ENCODE peak calls at places on chromosomes 4 and X, in five cellular contexts. H is endodermal cell, Q is lower lobe of right lung, F is colonic mucosa, G is tibial artery. L is an unnamed sample.
A peak's percentile ranks its signal among the peaks of the same experiment; 100 is the strongest.

GRCh38 chrX:68196939-68197791 is 236.1 kb downstream of the OPHN1 start:
- DNase-seq in G (no peak), H (peak; percentile 60), F (peak; percentile 50), Q (no peak), L (peak; percentile 75)

GRCh38 chr4:122826000-122826595 is 533 bp upstream of the FGF2 start:
- DNase-seq in Q (no peak), G (no peak), H (no peak), F (no peak), L (no peak)

GRCh38 chr4:126705271-126705670 is 927.5 kb upstream of the INTU start:
- DNase-seq in Q (no peak), H (no peak), G (no peak), F (no peak), L (no peak)

GRCh38 chr4:89438102-89438831 is 130.7 kb upstream of the GPRIN3 start:
- DNase-seq in H (peak; percentile 87), G (no peak), F (peak; percentile 44), Q (peak; percentile 36), L (peak; percentile 83)

GRCh38 chr4:23966720-23967119 is 76.9 kb upstream of the PPARGC1A start:
- DNase-seq in Q (no peak), G (no peak), F (no peak), H (peak; percentile 68), L (no peak)

GRCh38 chr4:15562114-15562513 is 92.4 kb downstream of the CC2D2A start:
- DNase-seq in H (no peak), Q (no peak), G (no peak), F (no peak), L (no peak)

GRCh38 chrX:119468930-119469635 is 839 bp downstream of the SLC25A5 start:
- DNase-seq in F (peak; percentile 90), Q (peak; percentile 94), H (peak; percentile 93), G (peak; percentile 80), L (peak; percentile 96)

GRCh38 chr4:165879581-165879980 is 6.5 kb downstream of the TLL1 start:
- DNase-seq in F (no peak), Q (no peak), H (no peak), G (no peak), L (no peak)

GRCh38 chr4:157291071-157291470 is 70.5 kb downstream of the GRIA2 start:
- DNase-seq in F (no peak), Q (no peak), H (no peak), G (no peak), L (no peak)

GRCh38 chrX:137916090-137916746 is 350.3 kb downstream of the ZIC3 start:
- DNase-seq in F (no peak), G (no peak), H (peak; percentile 66), Q (no peak), L (no peak)

GRCh38 chrX:17591741-17592110 is 145.6 kb upstream of the SCML1 start:
- DNase-seq in Q (no peak), F (no peak), H (no peak), G (peak; percentile 22), L (peak; percentile 22)

GRCh38 chr4:7854211-7854610 is 85.5 kb downstream of the AFAP1 start:
- DNase-seq in Q (no peak), H (no peak), F (no peak), G (no peak), L (no peak)

GRCh38 chr4:74874785-74875367 is 58.0 kb upstream of the PARM1 start:
- DNase-seq in F (peak; percentile 59), H (peak; percentile 51), G (peak; percentile 22), Q (no peak), L (peak; percentile 56)

GRCh38 chr4:304987-305680 is at the start of gene ZNF732:
- DNase-seq in F (peak; percentile 51), H (no peak), G (peak; percentile 26), Q (no peak), L (no peak)

GRCh38 chr4:158873795-158874359 is 105.1 kb downstream of the FNIP2 start:
- DNase-seq in G (no peak), H (no peak), F (no peak), Q (no peak), L (no peak)

GRCh38 chr4:184424993-184425758 is 49.2 kb downstream of the IRF2 start:
- DNase-seq in Q (no peak), F (no peak), H (no peak), G (no peak), L (no peak)
- H3K4me1 ChIP-seq in Q (peaks cover 65% of the 10 kb centered on the region), F (peaks cover 7% of the 10 kb centered on the region), H (no peaks in the 10 kb centered on the region), G (no peaks in the 10 kb centered on the region), L (no peaks in the 10 kb centered on the region)

GRCh38 chr4:36197501-36197900 is 46.8 kb downstream of the ARAP2 start:
- DNase-seq in G (no peak), Q (no peak), F (no peak), H (no peak), L (no peak)
- H3K4me1 ChIP-seq in G (no peaks in the 10 kb centered on the region), Q (no peaks in the 10 kb centered on the region), F (no peaks in the 10 kb centered on the region), H (no peaks in the 10 kb centered on the region), L (no peaks in the 10 kb centered on the region)

DNA sequence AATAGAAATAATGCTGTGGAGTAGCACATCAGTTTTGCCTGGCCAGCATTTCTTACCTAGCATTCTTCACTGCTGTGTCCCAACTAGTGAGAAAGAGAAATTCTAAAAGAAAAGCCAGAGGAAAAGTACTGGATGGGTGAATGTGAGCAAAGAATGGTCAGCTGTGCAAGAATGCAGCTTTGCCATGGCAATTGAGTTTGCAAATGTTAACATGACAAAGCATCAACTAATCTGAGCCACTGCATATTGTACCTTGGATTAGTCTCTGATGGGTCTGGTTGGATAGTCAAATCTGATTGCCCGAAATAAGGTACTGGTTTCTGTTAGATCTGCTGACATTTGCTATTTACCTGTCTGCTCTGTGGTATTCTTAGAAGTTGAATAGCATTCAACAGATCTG is 38.7 kb downstream of the ADD1 start:
- DNase-seq in F (no peak), G (no peak), H (no peak), Q (no peak), L (peak; percentile 96)
- H3K4me1 ChIP-seq in F (no peaks in the 10 kb centered on the region), G (no peaks in the 10 kb centered on the region), H (peaks cover 6% of the 10 kb centered on the region), Q (peaks cover 5% of the 10 kb centered on the region), L (peaks cover 15% of the 10 kb centered on the region)

GRCh38 chr4:70754470-70754869 is 32.7 kb downstream of the RUFY3 start:
- DNase-seq in Q (no peak), F (no peak), G (no peak), H (no peak), L (no peak)
- H3K4me1 ChIP-seq in Q (peaks cover 2% of the 10 kb centered on the region), F (no peaks in the 10 kb centered on the region), G (no peaks in the 10 kb centered on the region), H (no peaks in the 10 kb centered on the region), L (no peaks in the 10 kb centered on the region)

GRCh38 chr4:110815950-110816349 is 193.1 kb upstream of the PITX2 start:
- DNase-seq in G (no peak), Q (no peak), H (no peak), F (no peak), L (no peak)
- H3K4me1 ChIP-seq in G (no peaks in the 10 kb centered on the region), Q (no peaks in the 10 kb centered on the region), H (no peaks in the 10 kb centered on the region), F (no peaks in the 10 kb centered on the region), L (no peaks in the 10 kb centered on the region)

GRCh38 chr4:41189076-41189475 is 25.3 kb downstream of the APBB2 start:
- DNase-seq in H (no peak), F (no peak), G (no peak), Q (no peak), L (no peak)
- H3K4me1 ChIP-seq in H (peaks cover 4% of the 10 kb centered on the region), F (no peaks in the 10 kb centered on the region), G (no peaks in the 10 kb centered on the region), Q (peaks cover 30% of the 10 kb centered on the region), L (peaks cover 23% of the 10 kb centered on the region)

GRCh38 chrX:154049209-154050112 is 29.8 kb upstream of the IRAK1 start:
- DNase-seq in Q (no peak), H (no peak), G (no peak), F (no peak), L (no peak)

GRCh38 chrX:154050113-154050495 is 30.4 kb upstream of the IRAK1 start:
- DNase-seq in Q (no peak), G (no peak), H (no peak), F (no peak), L (no peak)

GRCh38 chrX:154046262-154046771 is 26.6 kb upstream of the IRAK1 start:
- DNase-seq in H (no peak), F (no peak), Q (no peak), G (peak; percentile 60), L (peak; percentile 30)

GRCh38 chrX:154048398-154048797 is 28.7 kb upstream of the IRAK1 start:
- DNase-seq in Q (no peak), G (no peak), F (no peak), H (no peak), L (no peak)

DNA sequence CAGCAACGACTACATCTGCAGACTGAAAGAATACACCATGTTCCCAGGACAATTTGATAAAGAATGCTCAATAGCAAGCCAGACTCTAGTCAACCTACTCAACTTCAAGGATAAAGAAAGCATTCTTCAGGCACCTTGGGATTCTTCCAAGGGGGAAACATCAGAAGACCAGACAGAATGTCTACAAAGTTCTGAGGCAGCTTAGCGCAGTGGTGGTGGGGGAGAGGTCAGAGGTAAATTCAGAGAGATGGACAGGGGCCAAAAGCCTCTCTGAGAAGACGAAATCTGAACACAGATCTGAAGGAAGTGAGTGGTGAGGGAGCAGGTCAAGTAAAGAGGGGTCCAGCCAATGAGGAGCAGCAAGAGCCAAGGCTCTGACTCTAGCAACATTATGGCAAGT is 27.6 kb upstream of the IRAK1 start:
- DNase-seq in F (no peak), Q (no peak), H (no peak), G (no peak), L (no peak)
- H3K4me1 ChIP-seq in F (no peaks in the 10 kb centered on the region), Q (peaks cover 61% of the 10 kb centered on the region), H (no peaks in the 10 kb centered on the region), G (no peaks in the 10 kb centered on the region), L (peaks cover 3% of the 10 kb centered on the region)

GRCh38 chrX:71626576-71626975 is 8.3 kb upstream of the CXCR3 start:
- DNase-seq in H (no peak), Q (peak; percentile 51), G (no peak), F (peak; percentile 78), L (no peak)
- H3K4me1 ChIP-seq in H (no peaks in the 10 kb centered on the region), Q (peaks cover 20% of the 10 kb centered on the region), G (no peaks in the 10 kb centered on the region), F (no peaks in the 10 kb centered on the region), L (no peaks in the 10 kb centered on the region)

L was measured in HAP-1.